ENCODE peak calls at places on chromosome 2, in four cellular contexts. F, L, P and A are unnamed samples.

GRCh38 chr2:118339386-118339785 is 251.1 kb downstream of the INSIG2 start:
- DNase-seq in F (no peak), L (no peak), P (no peak), A (no peak)

GRCh38 chr2:38462121-38462634 is 85.1 kb upstream of the ATL2 start:
- DNase-seq in F (peak), L (no peak), P (peak), A (no peak)

GRCh38 chr2:149729575-149729974 is 142.0 kb upstream of the MMADHC start:
- DNase-seq in F (no peak), L (no peak), P (no peak), A (no peak)

GRCh38 chr2:190507135-190507534 is 27.4 kb downstream of the NEMP2 start:
- DNase-seq in F (no peak), L (no peak), P (no peak), A (no peak)

GRCh38 chr2:130355181-130355577 is 677 bp upstream of the PTPN18 start:
- DNase-seq in F (no peak), L (no peak), P (no peak), A (no peak)

GRCh38 chr2:65045651-65046050 is 10.6 kb upstream of the CEP68 start:
- DNase-seq in F (peak), L (no peak), P (no peak), A (no peak)

GRCh38 chr2:1203772-1204171 is 209.5 kb upstream of the TPO start:
- DNase-seq in F (no peak), L (no peak), P (no peak), A (no peak)

GRCh38 chr2:231189571-231190495 is 8.6 kb upstream of the ARMC9 start:
- DNase-seq in F (peak), L (no peak), P (peak), A (no peak)

GRCh38 chr2:231306791-231307440 is 88.6 kb upstream of the B3GNT7 start:
- DNase-seq in F (no peak), L (no peak), P (no peak), A (no peak)

GRCh38 chr2:133733856-133734255 is 165.6 kb upstream of the NCKAP5 start:
- DNase-seq in F (peak), L (no peak), P (no peak), A (no peak)

GRCh38 chr2:28726177-28726576 is 25.5 kb upstream of the PPP1CB start:
- DNase-seq in F (no peak), L (no peak), P (no peak), A (no peak)

GRCh38 chr2:160291382-160291781 is 91.3 kb upstream of the ITGB6 start:
- DNase-seq in F (no peak), L (no peak), P (no peak), A (no peak)

GRCh38 chr2:241260911-241261310 is 54.6 kb downstream of the HDLBP start:
- DNase-seq in F (no peak), L (no peak), P (no peak), A (no peak)

GRCh38 chr2:6877402-6878305 is at the start of gene RSAD2:
- DNase-seq in F (no peak), L (peak), P (peak), A (no peak)

GRCh38 chr2:75403991-75404428 is 156.7 kb downstream of the EVA1A start:
- DNase-seq in F (peak), L (no peak), P (no peak), A (no peak)

GRCh38 chr2:108912629-108912902 is 76.5 kb downstream of the EDAR start:
- DNase-seq in F (no peak), L (no peak), P (no peak), A (no peak)

GRCh38 chr2:241064008-241064801 is 37.9 kb downstream of the MTERF4 start:
- DNase-seq in F (no peak), L (peak), P (peak), A (peak)

GRCh38 chr2:181658444-181658843 is 1.5 kb upstream of the CERKL start:
- DNase-seq in F (no peak), L (no peak), P (no peak), A (no peak)

GRCh38 chr2:119596638-119597037 is 52.4 kb downstream of the CFAP221 start:
- DNase-seq in F (no peak), L (no peak), P (no peak), A (no peak)

GRCh38 chr2:232238108-232238507 is 140.4 kb upstream of the ALPP start:
- DNase-seq in F (no peak), L (no peak), P (no peak), A (no peak)

GRCh38 chr2:176079851-176080539 is 3.8 kb downstream of the EVX2 start:
- DNase-seq in F (peak), L (no peak), P (no peak), A (no peak)

GRCh38 chr2:201926071-201926470 is 107.6 kb upstream of the FZD7 start:
- DNase-seq in F (no peak), L (no peak), P (no peak), A (no peak)

GRCh38 chr2:71547616-71548285 is 94.4 kb downstream of the DYSF start:
- DNase-seq in F (no peak), L (no peak), P (no peak), A (no peak)